ENCODE peak calls at places on chromosomes 6 and 20, in eight cellular contexts. B is NAMALWA, M is Right ventricle myocardium inferior, F is heart left ventricle, A is NCI-H2171 treated with DMSO at 0.1 percent for 48 hours, J is right cardiac atrium, L is foreskin fibroblast, S is amygdala. V is an unnamed sample.

GRCh38 chr20:3658708-3659491 is 4.3 kb downstream of the GFRA4 start:
- DNase-seq in B (peak; percentile 63), M (no peak), F (no peak), A (no peak), J (no peak), L (no peak), S (no peak), V (no peak)

GRCh38 chr6:37134622-37135191 is 35.2 kb upstream of the PIM1 start:
- DNase-seq in B (no peak), M (no peak), F (no peak), A (no peak), J (no peak), L (peak; percentile 94), S (no peak), V (peak; percentile 93)

GRCh38 chr20:62274332-62275262 is 28.2 kb upstream of the ADRM1 start:
- DNase-seq in B (no peak), M (no peak), F (no peak), A (no peak), J (no peak), L (no peak), S (peak; percentile 61), V (no peak)

GRCh38 chr6:91278416-91278815 is 691.5 kb upstream of the MAP3K7 start:
- DNase-seq in B (no peak), M (no peak), F (no peak), A (no peak), J (no peak), L (no peak), S (no peak), V (no peak)

GRCh38 chr20:63337786-63338420 is 23.2 kb downstream of the CHRNA4 start:
- DNase-seq in B (no peak), M (no peak), F (no peak), A (no peak), J (no peak), L (no peak), S (no peak), V (no peak)

GRCh38 chr20:34708621-34709043 is 4.5 kb downstream of the TP53INP2 start:
- DNase-seq in B (peak; percentile 72), M (peak; percentile 82), F (peak; percentile 45), A (peak; percentile 67), J (peak; percentile 83), L (peak; percentile 50), S (peak; percentile 51), V (no peak)

GRCh38 chr6:165939601-165940290 is 227.9 kb downstream of the TBXT start:
- DNase-seq in B (no peak), M (no peak), F (no peak), A (no peak), J (no peak), L (no peak), S (no peak), V (no peak)

GRCh38 chr6:7463785-7464184 is 74.2 kb downstream of the RIOK1 start:
- DNase-seq in B (no peak), M (no peak), F (no peak), A (peak; percentile 84), J (no peak), L (peak; percentile 28), S (no peak), V (no peak)

V was measured in MG63.